ENCODE peak calls at places on chromosomes 7 and 10, in six cellular contexts. One of them, this sample, is unnamed. For H3K4me1, the result is how much of the 10 kb centered on the place peaks cover.

GRCh38 chr10:49109669-49110335 is 5.5 kb downstream of the VSTM4 start:
- DNase-seq in IMR-90: peak
- DNase-seq in neuronal stem cell: no peak
- DNase-seq in trophoblast cell: no peak
- DNase-seq in mesenchymal stem cell: peak
- DNase-seq in mesendoderm: no peak
- DNase-seq in this sample: no peak

GRCh38 chr10:122648599-122649428 is 50.8 kb downstream of the C10orf120 start:
- DNase-seq in mesendoderm: peak
- DNase-seq in neuronal stem cell: peak
- DNase-seq in trophoblast cell: peak
- DNase-seq in mesenchymal stem cell: no peak
- DNase-seq in IMR-90: peak
- DNase-seq in this sample: peak

GRCh38 chr10:127354255-127354654 is 157.9 kb upstream of the INSYN2A start:
- DNase-seq in mesendoderm: no peak
- DNase-seq in IMR-90: no peak
- DNase-seq in mesenchymal stem cell: no peak
- DNase-seq in trophoblast cell: no peak
- DNase-seq in neuronal stem cell: no peak
- DNase-seq in this sample: no peak

GRCh38 chr10:20598590-20598989 is 298.5 kb downstream of the NEBL start:
- DNase-seq in trophoblast cell: peak
- DNase-seq in mesendoderm: peak
- DNase-seq in IMR-90: peak
- DNase-seq in neuronal stem cell: no peak
- DNase-seq in mesenchymal stem cell: peak
- DNase-seq in this sample: peak

GRCh38 chr10:77613476-77614130 is 24.0 kb downstream of the KCNMA1 start:
- DNase-seq in IMR-90: no peak
- DNase-seq in neuronal stem cell: no peak
- DNase-seq in mesendoderm: no peak
- DNase-seq in mesenchymal stem cell: peak
- DNase-seq in trophoblast cell: no peak
- DNase-seq in this sample: no peak

GRCh38 chr10:119358140-119358512 is 150.8 kb downstream of the GRK5 start:
- DNase-seq in IMR-90: no peak
- DNase-seq in mesenchymal stem cell: no peak
- DNase-seq in neuronal stem cell: no peak
- DNase-seq in trophoblast cell: no peak
- DNase-seq in mesendoderm: no peak
- DNase-seq in this sample: no peak

GRCh38 chr7:155306677-155307470 is 9.2 kb downstream of the INSIG1 start:
- DNase-seq in mesendoderm: no peak
- DNase-seq in neuronal stem cell: no peak
- DNase-seq in mesenchymal stem cell: no peak
- DNase-seq in trophoblast cell: peak
- DNase-seq in IMR-90: no peak
- DNase-seq in this sample: no peak

GRCh38 chr7:15558747-15559146 is 3.1 kb downstream of the AGMO start:
- DNase-seq in IMR-90: peak
- DNase-seq in neuronal stem cell: no peak
- DNase-seq in trophoblast cell: no peak
- DNase-seq in mesenchymal stem cell: no peak
- DNase-seq in mesendoderm: peak
- DNase-seq in this sample: no peak

GRCh38 chr7:108592633-108593277 is 23.1 kb downstream of the DNAJB9 start:
- DNase-seq in trophoblast cell: peak
- DNase-seq in IMR-90: no peak
- DNase-seq in neuronal stem cell: no peak
- DNase-seq in mesendoderm: no peak
- DNase-seq in mesenchymal stem cell: no peak
- DNase-seq in this sample: no peak

GRCh38 chr7:935321-936130 is 19.0 kb downstream of the ADAP1 start:
- DNase-seq in mesendoderm: no peak
- DNase-seq in mesenchymal stem cell: no peak
- DNase-seq in trophoblast cell: no peak
- DNase-seq in neuronal stem cell: no peak
- DNase-seq in IMR-90: no peak
- DNase-seq in this sample: no peak

GRCh38 chr7:158275711-158276413 is 311.8 kb downstream of the PTPRN2 start:
- DNase-seq in trophoblast cell: no peak
- DNase-seq in IMR-90: no peak
- DNase-seq in mesenchymal stem cell: no peak
- DNase-seq in neuronal stem cell: no peak
- DNase-seq in mesendoderm: no peak
- DNase-seq in this sample: peak

GRCh38 chr10:75469018-75469616 is 37.7 kb downstream of the LRMDA start:
- DNase-seq in mesendoderm: no peak
- DNase-seq in IMR-90: peak
- DNase-seq in neuronal stem cell: no peak
- DNase-seq in trophoblast cell: peak
- DNase-seq in mesenchymal stem cell: peak
- DNase-seq in this sample: no peak

GRCh38 chr10:6980353-6980752 is 400.3 kb upstream of the PRKCQ start:
- DNase-seq in trophoblast cell: no peak
- DNase-seq in mesendoderm: no peak
- DNase-seq in neuronal stem cell: no peak
- DNase-seq in IMR-90: no peak
- DNase-seq in mesenchymal stem cell: no peak
- DNase-seq in this sample: no peak

GRCh38 chr10:106508920-106509319 is 655.6 kb downstream of the SORCS1 start:
- DNase-seq in mesenchymal stem cell: no peak
- DNase-seq in neuronal stem cell: no peak
- DNase-seq in mesendoderm: no peak
- DNase-seq in IMR-90: peak
- DNase-seq in trophoblast cell: no peak
- DNase-seq in this sample: no peak

GRCh38 chr10:89785095-89785494 is 83.7 kb downstream of the KIF20B start:
- DNase-seq in IMR-90: no peak
- DNase-seq in trophoblast cell: no peak
- DNase-seq in neuronal stem cell: no peak
- DNase-seq in mesenchymal stem cell: no peak
- DNase-seq in mesendoderm: peak
- DNase-seq in this sample: no peak

GRCh38 chr10:103556383-103557007 is 63.0 kb downstream of the NEURL1 start:
- DNase-seq in trophoblast cell: no peak
- DNase-seq in neuronal stem cell: no peak
- DNase-seq in IMR-90: no peak
- DNase-seq in mesenchymal stem cell: no peak
- DNase-seq in mesendoderm: no peak
- DNase-seq in this sample: no peak

GRCh38 chr7:122572706-122573105 is 126.2 kb downstream of the RNF133 start:
- DNase-seq in neuronal stem cell: no peak
- DNase-seq in IMR-90: no peak
- DNase-seq in trophoblast cell: no peak
- DNase-seq in mesenchymal stem cell: no peak
- DNase-seq in mesendoderm: no peak
- DNase-seq in this sample: no peak

GRCh38 chr7:132168239-132168638 is 408.0 kb downstream of the PLXNA4 start:
- DNase-seq in IMR-90: no peak
- DNase-seq in neuronal stem cell: no peak
- DNase-seq in trophoblast cell: no peak
- DNase-seq in mesenchymal stem cell: no peak
- DNase-seq in mesendoderm: no peak
- DNase-seq in this sample: no peak

GRCh38 chr10:101120884-101121660 is 10.0 kb upstream of the TLX1 start:
- DNase-seq in mesendoderm: no peak
- DNase-seq in neuronal stem cell: no peak
- DNase-seq in mesenchymal stem cell: no peak
- DNase-seq in IMR-90: no peak
- DNase-seq in trophoblast cell: peak
- DNase-seq in this sample: peak

GRCh38 chr10:102835007-102835482 is 2.2 kb downstream of the CYP17A1 start:
- DNase-seq in mesendoderm: peak
- DNase-seq in trophoblast cell: peak
- DNase-seq in mesenchymal stem cell: peak
- DNase-seq in IMR-90: peak
- DNase-seq in neuronal stem cell: peak
- DNase-seq in this sample: peak

GRCh38 chr7:105838273-105839141 is 37.9 kb downstream of the ATXN7L1 start:
- DNase-seq in IMR-90: peak
- DNase-seq in mesenchymal stem cell: peak
- DNase-seq in neuronal stem cell: no peak
- DNase-seq in trophoblast cell: peak
- DNase-seq in mesendoderm: peak
- DNase-seq in this sample: no peak

GRCh38 chr10:26696786-26697162 is 727 bp upstream of the PDSS1 start:
- DNase-seq in IMR-90: peak
- DNase-seq in trophoblast cell: peak
- DNase-seq in mesenchymal stem cell: no peak
- DNase-seq in neuronal stem cell: no peak
- DNase-seq in mesendoderm: no peak
- DNase-seq in this sample: no peak

DNA sequence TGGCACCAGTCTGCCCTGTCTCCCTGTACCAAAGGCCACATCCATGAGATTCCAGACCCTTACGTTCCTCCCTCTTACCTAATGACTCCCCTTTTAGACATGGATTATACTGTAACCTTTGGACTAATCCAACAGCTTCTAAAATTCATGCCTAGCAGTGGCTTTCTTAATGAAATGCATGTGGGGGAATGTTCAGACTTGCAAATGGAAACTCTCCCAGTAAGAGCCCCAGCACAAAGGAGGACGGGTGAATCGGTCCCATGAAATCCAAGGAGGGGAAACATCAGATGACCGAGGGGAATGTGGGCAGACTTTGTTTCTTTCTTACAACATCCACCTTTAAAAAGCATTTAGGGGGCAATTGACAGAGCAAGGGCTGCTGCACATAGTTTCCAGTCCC is 71.4 kb downstream of the COL13A1 start:
- DNase-seq in neuronal stem cell: no peak
- DNase-seq in trophoblast cell: no peak
- DNase-seq in IMR-90: no peak
- DNase-seq in mesendoderm: no peak
- DNase-seq in mesenchymal stem cell: no peak
- DNase-seq in this sample: no peak
- H2BK5ac ChIP-seq in neuronal stem cell: no peak
- H2BK5ac ChIP-seq in trophoblast cell: no peak
- H2BK5ac ChIP-seq in IMR-90: no peak
- H2BK5ac ChIP-seq in mesendoderm: no peak
- H2BK5ac ChIP-seq in mesenchymal stem cell: no peak
- H2BK5ac ChIP-seq in this sample: no peak

DNA sequence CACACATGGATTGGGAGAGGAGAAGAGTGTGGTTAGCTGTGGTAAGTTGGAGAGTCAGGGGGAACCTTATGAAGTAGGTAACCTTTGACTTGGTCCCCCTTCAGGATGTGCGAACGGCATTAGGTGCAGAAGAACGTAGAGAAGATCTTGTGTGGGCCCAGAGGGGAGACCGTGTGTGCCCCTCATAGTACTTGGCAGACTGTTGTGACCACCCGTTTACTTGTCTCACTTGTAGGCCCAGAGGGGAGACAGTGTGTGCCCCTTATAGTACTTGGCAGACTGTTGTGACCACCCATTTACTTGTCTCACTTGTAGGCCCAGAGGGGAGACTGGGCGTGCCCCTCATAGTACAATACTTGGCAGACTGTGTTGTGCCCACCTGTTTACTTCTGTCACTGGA is 2.6 kb downstream of the GTPBP4 start:
- DNase-seq in IMR-90: no peak
- DNase-seq in mesenchymal stem cell: no peak
- DNase-seq in neuronal stem cell: no peak
- DNase-seq in trophoblast cell: no peak
- DNase-seq in mesendoderm: no peak
- DNase-seq in this sample: no peak
- H3K4me1 ChIP-seq in IMR-90: under half
- H3K4me1 ChIP-seq in mesenchymal stem cell: under half
- H3K4me1 ChIP-seq in neuronal stem cell: under half
- H3K4me1 ChIP-seq in trophoblast cell: under half
- H3K4me1 ChIP-seq in mesendoderm: under half
- H3K4me1 ChIP-seq in this sample: under half

GRCh38 chr10:63553473-63553872 is 32.3 kb downstream of the REEP3 start:
- DNase-seq in trophoblast cell: no peak
- DNase-seq in IMR-90: peak
- DNase-seq in mesenchymal stem cell: peak
- DNase-seq in mesendoderm: no peak
- DNase-seq in neuronal stem cell: no peak
- DNase-seq in this sample: no peak
- H3K4me2 ChIP-seq in trophoblast cell: no peak
- H3K4me2 ChIP-seq in IMR-90: peak
- H3K4me2 ChIP-seq in mesenchymal stem cell: no peak
- H3K4me2 ChIP-seq in mesendoderm: no peak
- H3K4me2 ChIP-seq in neuronal stem cell: no peak
- H3K4me2 ChIP-seq in this sample: no peak

GRCh38 chr7:129224251-129225205 is at the start of gene AHCYL2:
- DNase-seq in neuronal stem cell: peak
- DNase-seq in IMR-90: peak
- DNase-seq in trophoblast cell: peak
- DNase-seq in mesendoderm: peak
- DNase-seq in mesenchymal stem cell: peak
- DNase-seq in this sample: peak
- H2BK5ac ChIP-seq in neuronal stem cell: no peak
- H2BK5ac ChIP-seq in IMR-90: peak
- H2BK5ac ChIP-seq in trophoblast cell: peak
- H2BK5ac ChIP-seq in mesendoderm: no peak
- H2BK5ac ChIP-seq in mesenchymal stem cell: peak
- H2BK5ac ChIP-seq in this sample: no peak

DNA sequence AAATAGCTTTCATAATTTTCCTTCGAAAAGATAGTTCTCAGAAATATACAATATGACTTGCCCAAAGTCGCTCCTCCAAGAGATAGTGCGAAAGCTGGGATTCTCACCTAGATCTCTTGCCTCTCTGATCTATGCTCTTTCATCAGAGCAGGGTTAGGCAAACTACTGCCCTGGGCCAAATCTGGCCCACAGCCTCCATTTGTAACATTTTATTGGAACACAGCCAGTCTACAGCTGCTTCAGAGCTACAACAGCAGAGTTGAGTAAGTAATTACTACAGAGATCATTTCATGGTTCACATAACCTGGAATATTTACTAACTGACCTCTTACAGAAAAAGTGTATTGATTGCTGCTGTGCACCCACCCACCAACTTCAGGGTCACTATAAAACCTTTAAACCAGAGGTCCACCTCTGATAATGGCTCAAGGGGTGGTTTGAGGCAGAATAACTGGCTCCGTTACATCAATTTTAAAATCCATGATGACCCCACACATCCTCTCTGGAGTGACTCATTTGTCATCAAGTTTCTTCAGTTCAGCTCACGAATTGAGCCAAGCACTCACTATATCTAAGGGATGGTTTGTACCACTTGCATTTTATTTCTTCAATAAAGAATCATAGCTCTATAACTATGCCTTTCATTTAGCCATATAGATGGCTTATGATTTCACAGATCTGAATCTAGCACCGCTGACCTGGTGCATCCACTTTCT is 1019.0 kb downstream of the XPNPEP1 start:
- DNase-seq in mesenchymal stem cell: peak
- DNase-seq in IMR-90: no peak
- DNase-seq in neuronal stem cell: no peak
- DNase-seq in trophoblast cell: no peak
- DNase-seq in mesendoderm: no peak
- DNase-seq in this sample: no peak
- H3K4me1 ChIP-seq in mesenchymal stem cell: under half
- H3K4me1 ChIP-seq in IMR-90: under half
- H3K4me1 ChIP-seq in neuronal stem cell: under half
- H3K4me1 ChIP-seq in trophoblast cell: under half
- H3K4me1 ChIP-seq in mesendoderm: under half
- H3K4me1 ChIP-seq in this sample: under half

GRCh38 chr10:120996456-120997053 is 145.4 kb downstream of the WDR11 start:
- DNase-seq in neuronal stem cell: no peak
- DNase-seq in IMR-90: no peak
- DNase-seq in mesenchymal stem cell: no peak
- DNase-seq in mesendoderm: no peak
- DNase-seq in trophoblast cell: no peak
- DNase-seq in this sample: no peak
- H3K4me2 ChIP-seq in neuronal stem cell: no peak
- H3K4me2 ChIP-seq in IMR-90: no peak
- H3K4me2 ChIP-seq in mesenchymal stem cell: no peak
- H3K4me2 ChIP-seq in mesendoderm: no peak
- H3K4me2 ChIP-seq in trophoblast cell: no peak
- H3K4me2 ChIP-seq in this sample: no peak

GRCh38 chr10:132400547-132401151 is 3.6 kb downstream of the PWWP2B start:
- DNase-seq in trophoblast cell: peak
- DNase-seq in mesenchymal stem cell: no peak
- DNase-seq in IMR-90: no peak
- DNase-seq in neuronal stem cell: no peak
- DNase-seq in mesendoderm: no peak
- DNase-seq in this sample: no peak
- H2BK5ac ChIP-seq in trophoblast cell: peak
- H2BK5ac ChIP-seq in mesenchymal stem cell: no peak
- H2BK5ac ChIP-seq in IMR-90: no peak
- H2BK5ac ChIP-seq in neuronal stem cell: peak
- H2BK5ac ChIP-seq in mesendoderm: no peak
- H2BK5ac ChIP-seq in this sample: no peak